ENCODE peak calls at places on chromosome X, in four cellular contexts. Q is psoas muscle, D is lower lobe of right lung, N is fibroblast of lung. A is an unnamed sample. For H3K36me3, the result is how much of the 10 kb centered on the place peaks cover.

GRCh38 chrX:97267376-97267775 is 383.7 kb downstream of the RPA4 start:
- DNase-seq in N (peak), D (no peak), Q (no peak), A (no peak)

GRCh38 chrX:102835504-102836146 is 101.4 kb upstream of the RAB40AL start:
- DNase-seq in D (no peak), Q (no peak), N (no peak), A (no peak)

GRCh38 chrX:103439161-103439560 is 62.8 kb downstream of the BEX3 start:
- DNase-seq in N (no peak), D (no peak), Q (no peak), A (no peak)

GRCh38 chrX:71366674-71367256 is 608 bp downstream of the TAF1 start:
- DNase-seq in Q (peak), N (peak), D (peak), A (peak)

GRCh38 chrX:131828482-131828881 is 194.6 kb upstream of the STK26 start:
- DNase-seq in D (no peak), Q (no peak), N (no peak), A (no peak)

GRCh38 chrX:151982217-151982616 is 7.7 kb upstream of the GABRE start:
- DNase-seq in Q (no peak), D (no peak), N (peak), A (no peak)

GRCh38 chrX:40279762-40280161 is 182.0 kb upstream of the BCOR start:
- DNase-seq in N (no peak), Q (no peak), D (no peak), A (no peak)

GRCh38 chrX:105837227-105837626 is 14.9 kb downstream of the NRK start:
- DNase-seq in Q (peak), D (no peak), N (peak), A (peak)

GRCh38 chrX:129934461-129934860 is 28.5 kb downstream of the UTP14A start:
- DNase-seq in D (no peak), N (no peak), Q (no peak), A (no peak)

GRCh38 chrX:143058096-143058495 is 32.4 kb downstream of the SPANXN4 start:
- DNase-seq in Q (no peak), D (no peak), N (no peak), A (no peak)

GRCh38 chrX:38661561-38661960 is 100.2 kb downstream of the TSPAN7 start:
- DNase-seq in N (no peak), D (no peak), Q (no peak), A (no peak)

GRCh38 chrX:98203800-98204199 is 1320.1 kb downstream of the RPA4 start:
- DNase-seq in Q (no peak), D (no peak), N (peak), A (no peak)

GRCh38 chrX:32847921-32848320 is 363.4 kb downstream of the DMD start:
- DNase-seq in Q (no peak), N (no peak), D (no peak), A (no peak)

GRCh38 chrX:45774961-45775360 is 574.3 kb upstream of the DIPK2B start:
- DNase-seq in N (peak), Q (no peak), D (no peak), A (peak)

GRCh38 chrX:119479845-119480244 is 11.6 kb downstream of the SLC25A5 start:
- DNase-seq in N (no peak), Q (no peak), D (no peak), A (no peak)

GRCh38 chrX:81195712-81196111 is 6.0 kb downstream of the HMGN5 start:
- DNase-seq in D (no peak), N (peak), Q (no peak), A (no peak)

GRCh38 chrX:72396117-72396516 is 90.4 kb upstream of the CITED1 start:
- DNase-seq in N (no peak), Q (no peak), D (no peak), A (no peak)

GRCh38 chrX:47199286-47199685 is 5.7 kb downstream of the UBA1 start:
- DNase-seq in D (no peak), N (no peak), Q (peak), A (no peak)
- H3K36me3 ChIP-seq in D (half or more), N (under half), Q (under half), A (under half)

GRCh38 chrX:3627579-3627978 is 85.9 kb downstream of the PRKX start:
- DNase-seq in N (no peak), D (no peak), Q (no peak), A (no peak)
- H3K36me3 ChIP-seq in N (under half), D (under half), Q (under half), A (under half)

GRCh38 chrX:3648084-3648483 is 65.4 kb downstream of the PRKX start:
- DNase-seq in N (no peak), Q (no peak), D (no peak), A (no peak)
- H3K36me3 ChIP-seq in N (under half), Q (under half), D (under half), A (under half)

GRCh38 chrX:153340111-153340510 is 6.2 kb downstream of the ZNF275 start:
- DNase-seq in N (no peak), Q (no peak), D (no peak), A (no peak)
- H3K36me3 ChIP-seq in N (under half), Q (under half), D (under half), A (under half)

GRCh38 chrX:107764845-107765608 is 10.6 kb downstream of the TSC22D3 start:
- DNase-seq in Q (no peak), N (no peak), D (no peak), A (no peak)
- H3K36me3 ChIP-seq in Q (under half), N (under half), D (under half), A (under half)

GRCh38 chrX:133838761-133839676 is 146.4 kb downstream of the GPC3 start:
- DNase-seq in Q (no peak), N (peak), D (no peak), A (no peak)

GRCh38 chrX:133840415-133840814 is 145.0 kb downstream of the GPC3 start:
- DNase-seq in N (no peak), Q (no peak), D (no peak), A (no peak)
- H3K36me3 ChIP-seq in N (under half), Q (under half), D (under half), A (under half)

DNA sequence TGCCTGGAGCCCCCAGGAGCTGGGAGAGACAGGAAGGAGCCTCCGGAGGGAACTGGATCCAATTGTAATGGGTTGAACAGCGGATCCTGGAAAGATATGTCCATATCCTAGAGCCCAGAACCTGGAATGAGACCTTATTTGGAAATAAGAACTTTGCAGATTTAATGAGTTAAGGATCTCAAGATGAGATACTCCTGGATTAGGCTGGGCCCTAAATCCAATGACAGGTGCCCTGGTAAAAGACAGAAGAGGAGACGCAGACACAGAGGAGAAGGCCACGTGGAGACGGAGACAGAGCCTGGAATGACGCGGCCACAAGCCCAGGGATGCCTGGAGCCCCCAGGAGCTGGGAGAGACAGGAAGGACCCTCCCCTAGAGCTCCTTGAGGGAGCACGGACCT is 34.1 kb downstream of the P2RY8 start:
- DNase-seq in Q (no peak), N (no peak), D (no peak), A (peak)
- H3K36me3 ChIP-seq in Q (under half), N (under half), D (under half), A (under half)

GRCh38 chrX:153595859-153596857 is 2.8 kb downstream of the CCNQ start:
- DNase-seq in D (no peak), N (no peak), Q (no peak), A (peak)

GRCh38 chrX:153592091-153592833 is 6.7 kb downstream of the CCNQ start:
- DNase-seq in D (peak), Q (no peak), N (no peak), A (peak)

GRCh38 chrX:153595387-153595786 is 3.6 kb downstream of the CCNQ start:
- DNase-seq in N (no peak), D (no peak), Q (no peak), A (peak)

GRCh38 chrX:153592966-153593688 is 5.8 kb downstream of the CCNQ start:
- DNase-seq in Q (peak), N (no peak), D (peak), A (no peak)

DNA sequence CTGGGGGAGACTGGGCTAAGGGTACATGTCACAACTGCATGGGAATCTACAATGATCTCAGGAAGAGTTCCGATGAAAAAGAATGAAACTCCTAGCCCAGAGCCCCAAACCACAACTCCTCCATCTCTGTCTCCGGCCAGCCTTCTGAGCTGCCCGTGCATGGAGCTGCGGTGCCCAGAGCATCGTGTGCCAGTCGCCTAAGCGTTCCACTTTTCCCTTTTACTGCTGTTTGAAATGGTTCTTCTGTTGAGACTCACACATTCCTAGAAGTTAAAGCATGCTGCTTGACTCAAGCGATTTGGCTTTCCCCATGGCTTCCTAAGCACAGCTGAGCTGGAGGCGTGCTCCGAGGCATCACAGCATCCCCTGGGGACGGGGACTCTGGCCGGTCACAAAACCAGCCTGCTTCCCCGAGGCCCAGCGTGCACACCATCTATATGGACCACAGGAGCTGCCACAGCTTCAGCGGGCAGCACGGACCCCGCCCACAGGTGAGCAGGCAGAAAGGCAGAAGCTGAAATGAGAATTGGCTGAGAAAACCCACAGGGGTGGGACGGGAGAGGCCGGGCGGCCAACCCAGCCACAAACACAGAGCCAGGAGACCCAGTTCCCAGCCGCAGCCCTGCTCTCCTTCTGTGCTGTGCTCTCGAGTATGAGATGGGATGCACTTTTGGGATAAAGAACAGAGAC is 5.0 kb downstream of the CCNQ start:
- DNase-seq in N (no peak), Q (no peak), D (peak), A (no peak)
- H3K36me3 ChIP-seq in N (under half), Q (under half), D (under half), A (under half)